ENCODE peak calls at places on chromosomes 6 and 20, in six cellular contexts. Y, I, D, K, R and C are unnamed samples.

GRCh38 chr6:163802267-163802666 is 387.7 kb downstream of the QKI start:
- DNase-seq in Y (no peak), I (no peak), D (no peak), K (no peak), R (no peak), C (no peak)

GRCh38 chr6:17354700-17355403 is 38.5 kb upstream of the CAP2 start:
- DNase-seq in Y (peak), I (no peak), D (no peak), K (peak), R (peak), C (no peak)

GRCh38 chr20:37727957-37728634 is 34.3 kb downstream of the CTNNBL1 start:
- DNase-seq in Y (no peak), I (no peak), D (no peak), K (peak), R (no peak), C (no peak)

GRCh38 chr6:159092631-159093030 is 47.8 kb upstream of the TAGAP start:
- DNase-seq in Y (no peak), I (no peak), D (peak), K (no peak), R (peak), C (no peak)

GRCh38 chr6:143271024-143271423 is 179.5 kb downstream of the ADAT2 start:
- DNase-seq in Y (peak), I (no peak), D (no peak), K (peak), R (no peak), C (no peak)

GRCh38 chr6:30787954-30788353 is 43.6 kb upstream of the IER3 start:
- DNase-seq in Y (no peak), I (no peak), D (no peak), K (peak), R (peak), C (no peak)

GRCh38 chr6:24924956-24925355 is 10.8 kb downstream of the RIPOR2 start:
- DNase-seq in Y (no peak), I (peak), D (no peak), K (no peak), R (peak), C (no peak)

GRCh38 chr6:41419385-41419784 is 84.0 kb downstream of the NCR2 start:
- DNase-seq in Y (no peak), I (no peak), D (no peak), K (no peak), R (no peak), C (no peak)

GRCh38 chr6:130934848-130935585 is 107.8 kb downstream of the SMLR1 start:
- DNase-seq in Y (no peak), I (no peak), D (no peak), K (peak), R (peak), C (no peak)

GRCh38 chr6:75691012-75691411 is 58.0 kb upstream of the MYO6 start:
- DNase-seq in Y (peak), I (peak), D (no peak), K (peak), R (peak), C (no peak)

GRCh38 chr6:169169375-169169774 is 84.3 kb downstream of the THBS2 start:
- DNase-seq in Y (no peak), I (no peak), D (no peak), K (no peak), R (peak), C (no peak)

GRCh38 chr20:10487354-10488115 is 52.4 kb downstream of the SLX4IP start:
- DNase-seq in Y (peak), I (no peak), D (no peak), K (peak), R (peak), C (no peak)

GRCh38 chr6:52849137-52849536 is 8.5 kb upstream of the GSTA5 start:
- DNase-seq in Y (no peak), I (no peak), D (no peak), K (no peak), R (no peak), C (no peak)

GRCh38 chr6:781350-781961 is 88.5 kb upstream of the EXOC2 start:
- DNase-seq in Y (no peak), I (peak), D (no peak), K (no peak), R (no peak), C (no peak)

GRCh38 chr20:17504326-17504897 is 26.8 kb downstream of the BFSP1 start:
- DNase-seq in Y (no peak), I (no peak), D (no peak), K (no peak), R (no peak), C (no peak)

GRCh38 chr20:7908905-7909304 is 31.4 kb downstream of the HAO1 start:
- DNase-seq in Y (no peak), I (no peak), D (no peak), K (no peak), R (no peak), C (no peak)

GRCh38 chr20:62523473-62524203 is 47.8 kb upstream of the GATA5 start:
- DNase-seq in Y (no peak), I (peak), D (no peak), K (no peak), R (no peak), C (no peak)

GRCh38 chr20:17848649-17849048 is 119.9 kb downstream of the SNX5 start:
- DNase-seq in Y (no peak), I (no peak), D (no peak), K (no peak), R (no peak), C (no peak)

GRCh38 chr6:160249687-160250086 is 8.9 kb downstream of the SLC22A2 start:
- DNase-seq in Y (no peak), I (no peak), D (no peak), K (no peak), R (no peak), C (no peak)

GRCh38 chr6:34414999-34415858 is 10.6 kb downstream of the RPS10 start:
- DNase-seq in Y (peak), I (peak), D (no peak), K (peak), R (peak), C (no peak)

GRCh38 chr20:4109587-4109986 is 94.2 kb upstream of the RNF24 start:
- DNase-seq in Y (no peak), I (no peak), D (no peak), K (no peak), R (no peak), C (no peak)

GRCh38 chr6:133297657-133298056 is 56.5 kb downstream of the EYA4 start:
- DNase-seq in Y (no peak), I (no peak), D (no peak), K (no peak), R (no peak), C (no peak)

GRCh38 chr6:11009353-11009752 is 34.8 kb downstream of the ELOVL2 start:
- DNase-seq in Y (peak), I (peak), D (no peak), K (peak), R (peak), C (no peak)

GRCh38 chr20:16575390-16576140 is 2.3 kb upstream of the KIF16B start:
- DNase-seq in Y (no peak), I (peak), D (no peak), K (no peak), R (peak), C (no peak)

GRCh38 chr6:142987490-142987889 is 42.5 kb upstream of the HIVEP2 start:
- DNase-seq in Y (no peak), I (no peak), D (no peak), K (no peak), R (no peak), C (no peak)

GRCh38 chr6:126117251-126117650 is 130.9 kb downstream of the TRMT11 start:
- DNase-seq in Y (peak), I (no peak), D (no peak), K (no peak), R (no peak), C (no peak)

GRCh38 chr6:133645000-133645619 is 243.8 kb upstream of the TCF21 start:
- DNase-seq in Y (peak), I (peak), D (no peak), K (peak), R (no peak), C (no peak)

GRCh38 chr6:28769626-28770402 is 154.0 kb downstream of the TRIM27 start:
- DNase-seq in Y (peak), I (peak), D (no peak), K (peak), R (peak), C (no peak)

GRCh38 chr20:19785173-19785799 is 27.2 kb downstream of the RIN2 start:
- DNase-seq in Y (peak), I (no peak), D (no peak), K (peak), R (peak), C (no peak)

GRCh38 chr6:121652726-121653623 is 217.5 kb downstream of the GJA1 start:
- DNase-seq in Y (peak), I (no peak), D (no peak), K (peak), R (peak), C (no peak)

GRCh38 chr6:13053080-13053479 is 275.3 kb downstream of the TBC1D7 start:
- DNase-seq in Y (no peak), I (peak), D (no peak), K (no peak), R (no peak), C (no peak)

GRCh38 chr6:43733471-43734293 is 36.3 kb upstream of the VEGFA start:
- DNase-seq in Y (no peak), I (no peak), D (no peak), K (no peak), R (no peak), C (no peak)

GRCh38 chr6:156916108-156916801 is 139.1 kb downstream of the ARID1B start:
- DNase-seq in Y (peak), I (no peak), D (no peak), K (peak), R (no peak), C (no peak)

GRCh38 chr20:16476032-16476431 is 97.2 kb downstream of the KIF16B start:
- DNase-seq in Y (peak), I (peak), D (no peak), K (peak), R (peak), C (peak)

GRCh38 chr6:167807200-167807599 is 19.5 kb upstream of the AFDN start:
- DNase-seq in Y (no peak), I (no peak), D (peak), K (no peak), R (no peak), C (no peak)
- H3K4me3 ChIP-seq in Y (no peak), I (no peak), D (no peak), K (no peak), R (no peak), C (no peak)

GRCh38 chr6:148596886-148597455 is 149.9 kb upstream of the UST start:
- DNase-seq in Y (no peak), I (no peak), D (no peak), K (no peak), R (no peak), C (no peak)
- H2AK5ac ChIP-seq in Y (no peak), I (no peak), D (no peak), K (no peak), R (no peak), C (no peak)

GRCh38 chr6:166176106-166176505 is 8.5 kb upstream of the TBXT start:
- DNase-seq in Y (no peak), I (no peak), D (no peak), K (no peak), R (no peak), C (no peak)

GRCh38 chr6:166174031-166174430 is 6.4 kb upstream of the TBXT start:
- DNase-seq in Y (no peak), I (peak), D (no peak), K (no peak), R (no peak), C (no peak)

GRCh38 chr6:166179704-166180103 is 12.1 kb upstream of the TBXT start:
- DNase-seq in Y (no peak), I (no peak), D (no peak), K (no peak), R (no peak), C (no peak)
- H3K4me3 ChIP-seq in Y (no peak), I (no peak), D (no peak), K (no peak), R (no peak), C (no peak)

DNA sequence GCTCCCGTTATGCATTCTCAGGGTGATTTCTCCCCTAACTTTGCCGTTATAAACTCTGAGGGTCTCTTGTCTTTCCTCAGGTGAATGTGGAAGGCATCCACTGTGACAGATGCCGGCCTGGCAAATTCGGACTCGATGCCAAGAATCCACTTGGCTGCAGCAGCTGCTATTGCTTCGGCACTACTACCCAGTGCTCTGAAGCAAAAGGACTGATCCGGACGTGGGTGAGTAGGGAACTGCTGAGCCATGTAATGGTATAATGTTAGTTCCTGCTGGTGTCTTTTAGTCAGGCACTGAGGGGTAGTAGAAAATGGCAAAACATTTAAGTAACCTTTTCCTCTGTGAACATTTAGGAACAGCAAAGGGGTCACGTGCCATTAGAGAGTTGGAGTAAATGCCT is 395.4 kb downstream of the ARHGAP18 start:
- DNase-seq in Y (no peak), I (no peak), D (no peak), K (no peak), R (no peak), C (no peak)
- H2AK5ac ChIP-seq in Y (no peak), I (no peak), D (no peak), K (no peak), R (no peak), C (no peak)

DNA sequence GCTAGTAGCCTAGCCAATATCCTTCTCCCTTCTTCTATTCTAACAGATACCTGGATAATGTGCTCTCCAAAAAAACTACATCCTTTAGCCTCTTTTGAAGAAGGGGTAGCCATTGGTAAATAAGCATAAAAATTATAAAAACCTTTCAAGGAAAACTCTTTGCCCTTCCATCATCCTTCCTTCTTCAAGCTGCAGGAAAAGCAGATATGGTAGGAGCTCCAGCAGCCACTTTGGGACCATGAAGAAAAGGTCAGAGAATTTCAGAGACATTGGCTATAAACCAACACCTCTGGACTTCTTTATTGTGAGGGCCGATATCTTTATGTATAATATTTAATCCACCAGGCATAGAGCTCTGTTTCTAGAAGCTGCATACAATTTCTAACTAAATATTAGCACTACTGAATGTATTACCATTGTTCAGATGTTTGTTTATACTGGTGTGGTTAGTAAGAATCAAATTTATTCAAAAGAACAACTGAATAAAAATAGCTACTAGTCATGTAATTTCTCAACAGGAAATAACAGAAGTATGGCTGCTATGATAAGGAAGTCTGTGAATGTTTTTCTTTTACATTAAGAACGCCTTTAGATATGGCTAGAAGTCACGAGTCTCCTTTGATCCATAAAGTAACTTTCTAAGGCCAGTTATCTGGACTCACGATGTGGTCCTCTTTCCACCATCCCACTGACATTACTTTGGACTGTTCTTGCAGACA is 32.2 kb downstream of the MYLK4 start:
- DNase-seq in Y (peak), I (no peak), D (no peak), K (no peak), R (no peak), C (no peak)
- H3K4me3 ChIP-seq in Y (no peak), I (no peak), D (no peak), K (no peak), R (no peak), C (no peak)

DNA sequence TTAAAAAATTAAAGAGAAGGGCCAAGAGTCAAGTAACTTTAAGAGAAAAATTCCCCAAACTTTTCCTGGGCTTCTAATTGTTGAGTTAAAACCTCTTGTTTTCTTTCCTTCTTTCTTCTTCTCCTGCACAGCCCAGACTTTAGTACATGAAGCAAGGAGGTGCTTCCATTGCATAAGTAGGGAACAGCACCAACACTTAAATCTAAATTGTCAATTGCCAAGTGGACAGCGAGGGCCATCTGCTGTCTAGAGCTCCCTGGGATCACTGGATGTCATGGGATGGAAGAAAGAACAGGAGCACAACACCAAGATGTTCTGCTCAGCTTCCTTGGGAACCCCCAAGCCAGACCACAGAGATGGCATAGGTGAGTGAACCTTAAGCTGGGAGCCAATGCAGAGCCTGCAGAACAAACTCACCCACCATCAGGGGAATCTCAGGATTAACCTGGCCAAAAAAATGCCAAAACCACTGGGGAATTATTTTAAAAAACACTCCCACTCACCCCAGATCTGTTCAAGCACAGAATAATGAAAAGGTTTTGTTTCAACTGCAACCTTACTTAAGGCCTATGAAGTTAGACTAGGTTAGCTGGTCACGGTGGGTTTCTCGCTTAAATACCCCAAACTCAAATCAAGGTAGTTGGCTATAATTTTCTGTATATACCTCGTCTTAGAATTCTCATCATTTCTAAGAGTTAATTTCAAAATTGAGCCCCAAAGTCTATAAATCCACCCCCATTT is 67.8 kb downstream of the TNFRSF21 start:
- DNase-seq in Y (no peak), I (no peak), D (no peak), K (peak), R (no peak), C (no peak)
- H2AK5ac ChIP-seq in Y (peak), I (no peak), D (no peak), K (peak), R (peak), C (peak)